ENCODE peak calls at places on chromosomes 2 and 18, in four cellular contexts. O is stimulated activated CD8-positive, alpha-beta memory T cell treated with anti-CD3 and anti-CD28 coated beads, Interleukin-15, amount 100 ng/mL, for 24 hours; V is CD4-positive, alpha-beta memory T cell; W is lower leg skin. F is an unnamed sample.

GRCh38 chr2:218255441-218255840 is 5.4 kb upstream of the GPBAR1 start:
- DNase-seq in O (no peak), V (no peak), W (no peak), F (no peak)

GRCh38 chr2:103738626-103739025 is 976.8 kb downstream of the TMEM182 start:
- DNase-seq in O (no peak), V (no peak), W (no peak), F (no peak)

GRCh38 chr2:24926602-24927252 is 6.7 kb upstream of the ADCY3 start:
- DNase-seq in O (no peak), V (peak; percentile 34), W (peak; percentile 92), F (no peak)

GRCh38 chr2:220619525-220620267 is 952.4 kb downstream of the EPHA4 start:
- DNase-seq in O (no peak), V (no peak), W (no peak), F (no peak)

GRCh38 chr2:107542314-107542740 is 284.4 kb upstream of the RGPD4 start:
- DNase-seq in O (no peak), V (no peak), W (no peak), F (no peak)

GRCh38 chr18:9695605-9696004 is 12.5 kb upstream of the RAB31 start:
- DNase-seq in O (no peak), V (no peak), W (peak; percentile 74), F (no peak)

GRCh38 chr18:74498712-74499629 is 2.8 kb downstream of the CNDP2 start:
- DNase-seq in O (peak; percentile 49), V (peak; percentile 79), W (peak; percentile 86), F (peak; percentile 55)

GRCh38 chr2:57701391-57701791 is 345.2 kb upstream of the VRK2 start:
- DNase-seq in O (no peak), V (no peak), W (no peak), F (no peak)

GRCh38 chr2:232539298-232540231 is at the start of gene CHRNG:
- DNase-seq in O (no peak), V (no peak), W (peak; percentile 83), F (no peak)

GRCh38 chr2:136235451-136236418 is 117.8 kb upstream of the CXCR4 start:
- DNase-seq in O (no peak), V (no peak), W (no peak), F (no peak)

F was measured in naive B cell.